ENCODE peak calls at places on chromosomes 16 and 17, in five cellular contexts. One of them, this sample, is unnamed.
A peak's percentile ranks its signal among the peaks of the same experiment; 100 is the strongest.

GRCh38 chr17:30913955-30914354 is 7.8 kb upstream of the ADAP2 start:
- DNase-seq in anterior cingulate cortex: no peak
- DNase-seq in kidney glomerular epithelial cell: no peak
- DNase-seq in stimulated activated naive B cell treated with anti-CD40 and anti-IgM and Interleukin-4, amounts not matched to agents 10 μg/mL and 1 μg/mL and 100 μg/mL, for 72 hours: no peak
- DNase-seq in T-cell: no peak
- DNase-seq in this sample: no peak

GRCh38 chr17:40535924-40536717 is 29.2 kb downstream of the CCR7 start:
- DNase-seq in anterior cingulate cortex: no peak
- DNase-seq in kidney glomerular epithelial cell: no peak
- DNase-seq in stimulated activated naive B cell treated with anti-CD40 and anti-IgM and Interleukin-4, amounts not matched to agents 10 μg/mL and 1 μg/mL and 100 μg/mL, for 72 hours: no peak
- DNase-seq in T-cell: no peak
- DNase-seq in this sample: peak; percentile 91

GRCh38 chr17:27414271-27414670 is 42.0 kb upstream of the KSR1 start:
- DNase-seq in anterior cingulate cortex: no peak
- DNase-seq in kidney glomerular epithelial cell: no peak
- DNase-seq in stimulated activated naive B cell treated with anti-CD40 and anti-IgM and Interleukin-4, amounts not matched to agents 10 μg/mL and 1 μg/mL and 100 μg/mL, for 72 hours: no peak
- DNase-seq in T-cell: no peak
- DNase-seq in this sample: no peak

GRCh38 chr17:48100591-48101011 is 677 bp downstream of the CBX1 start:
- DNase-seq in anterior cingulate cortex: no peak
- DNase-seq in kidney glomerular epithelial cell: no peak
- DNase-seq in stimulated activated naive B cell treated with anti-CD40 and anti-IgM and Interleukin-4, amounts not matched to agents 10 μg/mL and 1 μg/mL and 100 μg/mL, for 72 hours: no peak
- DNase-seq in T-cell: no peak
- DNase-seq in this sample: no peak

GRCh38 chr17:64112978-64113377 is 17.0 kb downstream of the ERN1 start:
- DNase-seq in anterior cingulate cortex: no peak
- DNase-seq in kidney glomerular epithelial cell: no peak
- DNase-seq in stimulated activated naive B cell treated with anti-CD40 and anti-IgM and Interleukin-4, amounts not matched to agents 10 μg/mL and 1 μg/mL and 100 μg/mL, for 72 hours: no peak
- DNase-seq in T-cell: no peak
- DNase-seq in this sample: no peak

GRCh38 chr17:83085526-83086196 is 6.3 kb downstream of the METRNL start:
- DNase-seq in anterior cingulate cortex: no peak
- DNase-seq in kidney glomerular epithelial cell: no peak
- DNase-seq in stimulated activated naive B cell treated with anti-CD40 and anti-IgM and Interleukin-4, amounts not matched to agents 10 μg/mL and 1 μg/mL and 100 μg/mL, for 72 hours: no peak
- DNase-seq in T-cell: no peak
- DNase-seq in this sample: no peak

GRCh38 chr16:72124761-72125634 is 31.4 kb downstream of the DHX38 start:
- DNase-seq in anterior cingulate cortex: peak; percentile 21
- DNase-seq in kidney glomerular epithelial cell: peak; percentile 21
- DNase-seq in stimulated activated naive B cell treated with anti-CD40 and anti-IgM and Interleukin-4, amounts not matched to agents 10 μg/mL and 1 μg/mL and 100 μg/mL, for 72 hours: peak; percentile 24
- DNase-seq in T-cell: peak; percentile 41
- DNase-seq in this sample: peak; percentile 67

GRCh38 chr17:1907818-1908698 is 78.3 kb downstream of the RPA1 start:
- DNase-seq in anterior cingulate cortex: no peak
- DNase-seq in kidney glomerular epithelial cell: no peak
- DNase-seq in stimulated activated naive B cell treated with anti-CD40 and anti-IgM and Interleukin-4, amounts not matched to agents 10 μg/mL and 1 μg/mL and 100 μg/mL, for 72 hours: no peak
- DNase-seq in T-cell: no peak
- DNase-seq in this sample: peak; percentile 25

GRCh38 chr16:47553853-47554564 is 92.9 kb downstream of the PHKB start:
- DNase-seq in anterior cingulate cortex: no peak
- DNase-seq in kidney glomerular epithelial cell: no peak
- DNase-seq in stimulated activated naive B cell treated with anti-CD40 and anti-IgM and Interleukin-4, amounts not matched to agents 10 μg/mL and 1 μg/mL and 100 μg/mL, for 72 hours: no peak
- DNase-seq in T-cell: no peak
- DNase-seq in this sample: no peak

GRCh38 chr16:74700206-74701040 is at the start of gene MLKL:
- DNase-seq in anterior cingulate cortex: no peak
- DNase-seq in kidney glomerular epithelial cell: peak; percentile 44
- DNase-seq in stimulated activated naive B cell treated with anti-CD40 and anti-IgM and Interleukin-4, amounts not matched to agents 10 μg/mL and 1 μg/mL and 100 μg/mL, for 72 hours: peak; percentile 23
- DNase-seq in T-cell: peak; percentile 56
- DNase-seq in this sample: peak; percentile 69

GRCh38 chr17:81804559-81805399 is 829 bp downstream of the GCGR start:
- DNase-seq in anterior cingulate cortex: no peak
- DNase-seq in kidney glomerular epithelial cell: no peak
- DNase-seq in stimulated activated naive B cell treated with anti-CD40 and anti-IgM and Interleukin-4, amounts not matched to agents 10 μg/mL and 1 μg/mL and 100 μg/mL, for 72 hours: no peak
- DNase-seq in T-cell: no peak
- DNase-seq in this sample: no peak